ENCODE peak calls at places on chromosomes 11 and 22, in five cellular contexts. M, O, R, A and C are unnamed samples.

GRCh38 chr22:30036656-30037055 is 43.6 kb upstream of the HORMAD2 start:
- DNase-seq in R (no peak), M (no peak), O (no peak), A (peak), C (no peak)

GRCh38 chr22:29149841-29150555 is 55.7 kb upstream of the EMID1 start:
- DNase-seq in R (no peak), O (no peak), M (no peak), A (no peak), C (peak)

GRCh38 chr11:119547511-119547910 is 124.5 kb upstream of the THY1 start:
- DNase-seq in M (no peak), R (no peak), A (no peak), O (no peak), C (no peak)

GRCh38 chr22:25051983-25052710 is 99.6 kb downstream of the KIAA1671 start:
- DNase-seq in M (peak), O (no peak), A (no peak), R (no peak), C (no peak)

GRCh38 chr22:40578171-40578570 is 58.3 kb downstream of the MRTFA start:
- DNase-seq in M (no peak), O (peak), R (peak), A (no peak), C (no peak)

GRCh38 chr11:503179-503981 is 3.7 kb downstream of the RNH1 start:
- DNase-seq in O (peak), R (peak), M (no peak), A (peak), C (peak)

GRCh38 chr11:79219186-79220045 is 221.4 kb downstream of the TENM4 start:
- DNase-seq in M (no peak), A (no peak), R (no peak), O (no peak), C (no peak)

GRCh38 chr11:73177380-73178091 is 35.4 kb upstream of the FCHSD2 start:
- DNase-seq in O (no peak), A (no peak), R (no peak), M (no peak), C (no peak)

GRCh38 chr11:117819096-117820040 is 5.2 kb downstream of the FXYD2 start:
- DNase-seq in A (peak), M (no peak), O (no peak), R (no peak), C (peak)

GRCh38 chr11:2185324-2186085 is 13.9 kb upstream of the TH start:
- DNase-seq in M (no peak), R (no peak), O (no peak), A (no peak), C (no peak)